ENCODE peak calls at places on chromosomes 12 and 14, in four cellular contexts. S is IMR-90, G is H9, M is H1. O is an unnamed sample.
A peak's percentile ranks its signal among the peaks of the same experiment; 100 is the strongest.

GRCh38 chr14:95679148-95679547 is 7.1 kb upstream of the TCL1B start:
- DNase-seq in G (no peak), M (no peak), S (no peak), O (peak; percentile 50)

GRCh38 chr12:64680235-64680634 is 69.9 kb downstream of the RASSF3 start:
- DNase-seq in S (no peak), G (no peak), M (no peak), O (no peak)

GRCh38 chr14:93759781-93760307 is 28.4 kb downstream of the PRIMA1 start:
- DNase-seq in G (no peak), S (no peak), M (no peak), O (no peak)

GRCh38 chr12:129614221-129614885 is 289.5 kb downstream of the TMEM132D start:
- DNase-seq in M (no peak), G (no peak), S (no peak), O (no peak)

GRCh38 chr14:97446087-97446486 is 648.9 kb downstream of the VRK1 start:
- DNase-seq in S (no peak), G (no peak), M (no peak), O (peak; percentile 21)

GRCh38 chr14:62939970-62940369 is 105.3 kb downstream of the KCNH5 start:
- DNase-seq in S (no peak), G (no peak), M (no peak), O (no peak)

GRCh38 chr14:77037886-77038511 is 9.5 kb upstream of the IRF2BPL start:
- DNase-seq in G (no peak), S (no peak), M (no peak), O (no peak)

GRCh38 chr14:87934185-87934584 is 58.8 kb downstream of the GALC start:
- DNase-seq in M (no peak), G (no peak), S (peak; percentile 4), O (no peak)

GRCh38 chr14:73238262-73238852 is 1.1 kb downstream of the PAPLN start:
- DNase-seq in M (no peak), S (peak; percentile 73), G (no peak), O (peak; percentile 11)

GRCh38 chr12:92827836-92828431 is 101.2 kb downstream of the EEA1 start:
- DNase-seq in S (peak; percentile 49), M (no peak), G (no peak), O (peak; percentile 40)

GRCh38 chr12:76346798-76347420 is 1.3 kb downstream of the BBS10 start:
- DNase-seq in S (peak; percentile 79), G (no peak), M (no peak), O (peak; percentile 43)

GRCh38 chr12:7834701-7835100 is 38.0 kb downstream of the SLC2A14 start:
- DNase-seq in G (no peak), M (no peak), S (no peak), O (no peak)

GRCh38 chr12:96233941-96234461 is 39.8 kb downstream of the ELK3 start:
- DNase-seq in M (no peak), S (peak; percentile 95), G (no peak), O (no peak)

GRCh38 chr12:56377310-56377988 is 14.8 kb upstream of the APOF start:
- DNase-seq in G (peak; percentile 56), S (peak; percentile 62), M (no peak), O (peak; percentile 74)

GRCh38 chr12:110135806-110136205 is 11.6 kb downstream of the IFT81 start:
- DNase-seq in G (no peak), M (no peak), S (peak; percentile 44), O (no peak)

GRCh38 chr12:2691001-2691339 is 103.8 kb upstream of the FKBP4 start:
- DNase-seq in M (no peak), S (peak; percentile 7), G (peak; percentile 82), O (peak; percentile 71)

GRCh38 chr12:20077618-20078017 is 290.7 kb upstream of the PDE3A start:
- DNase-seq in M (no peak), S (no peak), G (no peak), O (no peak)

GRCh38 chr14:96267336-96267735 is 11.3 kb downstream of the BDKRB1 start:
- DNase-seq in S (peak; percentile 91), M (no peak), G (peak; percentile 16), O (peak; percentile 25)

DNA sequence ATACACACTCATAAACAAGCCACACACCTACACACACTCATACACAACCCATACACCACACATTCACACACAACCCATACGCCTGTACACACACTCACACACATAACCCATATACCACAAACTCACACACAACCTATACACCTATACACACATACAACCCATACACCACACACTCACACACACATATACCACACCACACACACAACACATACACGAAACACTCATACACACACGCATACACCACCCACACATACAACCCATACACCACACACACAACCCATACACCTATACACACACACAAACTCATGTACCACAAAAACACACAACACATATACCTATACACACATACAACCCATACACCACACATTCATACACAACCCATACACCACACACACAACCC is 164.3 kb downstream of the TMEM121 start:
- DNase-seq in S (no peak), G (no peak), M (no peak), O (no peak)
- H3K56ac ChIP-seq in S (no peak overlapping the region), G (no peak overlapping the region), M (peak overlapping the region; percentile 99), O (no peak overlapping the region)

GRCh38 chr14:89394920-89395319 is 22.1 kb downstream of the FOXN3 start:
- DNase-seq in M (no peak), G (no peak), S (no peak), O (no peak)
- H3K79me1 ChIP-seq in M (peaks cover 21% of the 10 kb centered on the region), G (peaks cover 9% of the 10 kb centered on the region), S (peaks cover 85% of the 10 kb centered on the region), O (peaks cover 11% of the 10 kb centered on the region)

GRCh38 chr12:85657251-85657650 is 179.0 kb downstream of the RASSF9 start:
- DNase-seq in M (no peak), G (no peak), S (no peak), O (no peak)
- H2BK15ac ChIP-seq in M (no peak overlapping the region), G (no peak overlapping the region), S (no peak overlapping the region), O (no peak overlapping the region)

DNA sequence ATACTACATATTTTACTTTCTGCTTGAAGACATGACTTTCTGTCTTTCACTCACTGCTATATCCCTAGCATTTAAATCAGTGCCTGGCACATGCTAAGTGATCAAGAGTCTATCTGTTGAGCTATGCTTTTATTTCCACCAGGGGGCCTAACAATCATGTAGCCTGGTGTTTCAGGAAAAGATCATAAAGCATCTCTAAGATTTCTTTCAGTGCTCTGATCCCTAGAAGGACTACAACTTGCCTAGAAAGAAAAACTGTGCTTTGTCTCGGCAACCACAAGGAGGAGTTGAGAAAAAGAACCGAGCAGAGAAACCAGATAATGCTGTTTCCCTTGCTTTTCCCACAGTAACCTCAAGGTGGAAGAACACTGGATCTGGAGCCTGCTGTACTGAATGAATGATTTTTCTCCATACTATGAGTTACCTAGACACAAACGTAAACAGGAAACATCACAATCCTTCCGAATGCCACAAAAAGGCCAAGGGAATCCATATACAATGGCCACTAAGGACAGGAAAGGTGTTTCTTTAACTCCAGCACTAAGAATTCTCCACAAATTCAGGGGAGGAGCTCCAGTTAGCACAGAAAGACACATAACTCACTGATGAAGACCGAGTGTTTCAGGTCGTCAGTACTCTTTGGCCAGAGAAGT is 1.2 kb downstream of the CRY1 start:
- DNase-seq in G (peak; percentile 73), S (peak; percentile 97), M (no peak), O (peak; percentile 97)
- H3K56ac ChIP-seq in G (no peak overlapping the region), S (no peak overlapping the region), M (no peak overlapping the region), O (peak overlapping the region; percentile 88)

O was measured in mesendoderm.